ENCODE peak calls at places on chromosomes 1 and 21, in seven cellular contexts. P is A172; B is activated CD8-positive, alpha-beta T cell treated with anti-CD3 and anti-CD28 coated beads, Interleukin-2, amount 10 ng/mL, durations not matched to agents 7 days and 5 days; A is pancreas; I is LHCN-M2; L is GDM1; T is HS-5. G is an unnamed sample.

GRCh38 chr1:29829448-29830344 is 593.4 kb downstream of the PTPRU start:
- DNase-seq in P (no peak), B (no peak), A (no peak), I (no peak), L (no peak), T (no peak), G (no peak)

GRCh38 chr1:228735871-228736586 is 750 bp downstream of the RHOU start:
- DNase-seq in P (no peak), B (peak; percentile 41), A (peak; percentile 55), I (no peak), L (no peak), T (no peak), G (peak; percentile 19)

GRCh38 chr1:117657031-117657430 is 51.2 kb downstream of the TENT5C start:
- DNase-seq in P (peak; percentile 68), B (peak; percentile 43), A (no peak), I (peak; percentile 51), L (no peak), T (peak; percentile 20), G (peak; percentile 46)

GRCh38 chr1:208551609-208552008 is 307.4 kb upstream of the PLXNA2 start:
- DNase-seq in P (no peak), B (no peak), A (no peak), I (no peak), L (no peak), T (no peak), G (no peak)

GRCh38 chr1:188689542-188689941 is 1788.1 kb downstream of the BRINP3 start:
- DNase-seq in P (peak; percentile 84), B (no peak), A (no peak), I (no peak), L (no peak), T (no peak), G (no peak)

GRCh38 chr1:177783052-177783451 is 186.8 kb downstream of the SEC16B start:
- DNase-seq in P (no peak), B (no peak), A (no peak), I (no peak), L (no peak), T (no peak), G (no peak)

GRCh38 chr21:37546949-37547614 is 180.5 kb downstream of the DYRK1A start:
- DNase-seq in P (peak; percentile 85), B (no peak), A (no peak), I (no peak), L (peak; percentile 38), T (no peak), G (no peak)

GRCh38 chr1:151976868-151977267 is 16.8 kb downstream of the S100A10 start:
- DNase-seq in P (peak; percentile 84), B (no peak), A (no peak), I (peak; percentile 59), L (no peak), T (no peak), G (peak; percentile 16)

GRCh38 chr1:226687476-226687875 is 51.6 kb downstream of the ITPKB start:
- DNase-seq in P (no peak), B (peak; percentile 51), A (no peak), I (no peak), L (peak; percentile 50), T (no peak), G (no peak)

GRCh38 chr1:81948495-81948894 is 147.8 kb downstream of the ADGRL2 start:
- DNase-seq in P (no peak), B (no peak), A (no peak), I (no peak), L (no peak), T (no peak), G (no peak)

GRCh38 chr21:35015435-35016024 is 33.6 kb downstream of the RUNX1 start:
- DNase-seq in P (no peak), B (no peak), A (no peak), I (no peak), L (no peak), T (no peak), G (no peak)

GRCh38 chr1:47696911-47697441 is 259.1 kb downstream of the FOXD2 start:
- DNase-seq in P (peak; percentile 14), B (no peak), A (no peak), I (no peak), L (no peak), T (no peak), G (no peak)

GRCh38 chr1:24501371-24502167 is 1.1 kb upstream of the RCAN3 start:
- DNase-seq in P (peak; percentile 26), B (peak; percentile 78), A (peak; percentile 19), I (peak; percentile 19), L (peak; percentile 60), T (no peak), G (no peak)

GRCh38 chr1:72281144-72281543 is 1.2 kb downstream of the NEGR1 start:
- DNase-seq in P (no peak), B (no peak), A (no peak), I (peak; percentile 11), L (no peak), T (no peak), G (no peak)

G was measured in cardiac fibroblast.